ENCODE peak calls at places on chromosomes 4 and X, in five cellular contexts. D, H, M, O and Y are unnamed samples. For H3K9me3, the result is how much of the 10 kb centered on the place peaks cover.

GRCh38 chr4:89419121-89419695 is 111.6 kb upstream of the GPRIN3 start:
- DNase-seq in O (no peak), M (no peak), H (no peak), D (no peak), Y (no peak)

GRCh38 chrX:1595711-1596060 is 4.3 kb downstream of the AKAP17A start:
- DNase-seq in M (peak), D (no peak), O (no peak), H (no peak), Y (no peak)

GRCh38 chrX:40173662-40174593 is 76.2 kb upstream of the BCOR start:
- DNase-seq in H (peak), O (no peak), D (peak), M (peak), Y (peak)

GRCh38 chr4:41465135-41465761 is 72.7 kb upstream of the LIMCH1 start:
- DNase-seq in H (no peak), M (no peak), O (no peak), D (peak), Y (no peak)

GRCh38 chrX:21933077-21933476 is 7.4 kb upstream of the SMS start:
- DNase-seq in M (no peak), O (no peak), D (no peak), H (no peak), Y (no peak)

GRCh38 chr4:77355731-77356130 is 198.7 kb downstream of the CCNG2 start:
- DNase-seq in O (no peak), M (no peak), H (no peak), D (no peak), Y (no peak)

GRCh38 chr4:3389186-3389878 is 52.4 kb upstream of the HGFAC start:
- DNase-seq in O (no peak), D (no peak), H (no peak), M (no peak), Y (no peak)

GRCh38 chrX:38117485-38117884 is 103.2 kb downstream of the SRPX start:
- DNase-seq in O (no peak), D (no peak), H (no peak), M (peak), Y (no peak)

GRCh38 chrX:30702736-30703135 is 49.5 kb downstream of the GK start:
- DNase-seq in H (no peak), O (no peak), D (no peak), M (no peak), Y (no peak)

GRCh38 chr4:39528056-39528465 is 822 bp upstream of the UGDH start:
- DNase-seq in O (peak), D (peak), M (no peak), H (no peak), Y (no peak)

GRCh38 chr4:47852121-47852520 is 14.3 kb upstream of the CORIN start:
- DNase-seq in H (no peak), D (no peak), O (no peak), M (no peak), Y (no peak)

GRCh38 chr4:163679189-163679588 is 184.7 kb downstream of the TMA16 start:
- DNase-seq in H (no peak), M (no peak), O (no peak), D (no peak), Y (no peak)

GRCh38 chr4:153249199-153250154 is 45.2 kb downstream of the TRIM2 start:
- DNase-seq in M (peak), D (peak), H (no peak), O (peak), Y (peak)

GRCh38 chrX:153517941-153518834 is 746 bp downstream of the ATP2B3 start:
- DNase-seq in D (no peak), O (no peak), H (no peak), M (no peak), Y (no peak)

GRCh38 chr4:77819409-77819835 is 254 bp upstream of the CNOT6L start:
- DNase-seq in O (peak), M (no peak), D (no peak), H (no peak), Y (peak)

GRCh38 chr4:836003-836511 is 10.1 kb upstream of the CPLX1 start:
- DNase-seq in D (peak), O (no peak), H (no peak), M (no peak), Y (no peak)
- H3K9me3 ChIP-seq in D (under half), O (under half), H (under half), M (under half), Y (under half)

DNA sequence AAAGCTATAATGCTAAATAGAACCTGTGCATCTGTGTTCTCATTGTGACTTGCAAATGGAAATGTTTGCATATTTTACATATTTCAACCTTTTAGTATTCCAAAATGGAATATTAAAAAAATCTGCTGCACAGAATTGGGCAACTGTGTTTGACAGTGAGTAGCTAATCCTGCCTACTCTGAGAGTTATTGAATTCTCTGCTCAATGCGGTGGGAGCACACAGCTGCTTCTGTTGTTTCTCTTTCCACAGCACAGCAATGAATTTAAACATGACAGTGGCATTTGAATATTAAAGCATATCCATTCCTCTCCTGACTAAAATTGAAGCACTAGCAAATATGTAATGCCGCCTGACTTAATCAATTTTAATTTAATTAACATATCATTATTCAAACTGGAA is 366.6 kb downstream of the GASK1B start:
- DNase-seq in H (no peak), O (no peak), D (no peak), M (no peak), Y (no peak)
- H3K9me3 ChIP-seq in H (under half), O (under half), D (under half), M (under half), Y (under half)

GRCh38 chr4:8364141-8364540 is 76.4 kb downstream of the ACOX3 start:
- DNase-seq in D (no peak), H (no peak), M (no peak), O (no peak), Y (no peak)

GRCh38 chr4:8364848-8365350 is 75.6 kb downstream of the ACOX3 start:
- DNase-seq in M (no peak), O (no peak), H (no peak), D (peak), Y (no peak)

GRCh38 chr4:8366601-8367000 is 73.9 kb downstream of the ACOX3 start:
- DNase-seq in D (peak), M (no peak), O (no peak), H (no peak), Y (no peak)

GRCh38 chr4:8365951-8366350 is 74.6 kb downstream of the ACOX3 start:
- DNase-seq in M (no peak), O (no peak), D (no peak), H (no peak), Y (no peak)

GRCh38 chr4:8365353-8365752 is 75.2 kb downstream of the ACOX3 start:
- DNase-seq in M (no peak), D (no peak), H (no peak), O (no peak), Y (no peak)
- H3K9me3 ChIP-seq in M (under half), D (under half), H (under half), O (under half), Y (under half)

DNA sequence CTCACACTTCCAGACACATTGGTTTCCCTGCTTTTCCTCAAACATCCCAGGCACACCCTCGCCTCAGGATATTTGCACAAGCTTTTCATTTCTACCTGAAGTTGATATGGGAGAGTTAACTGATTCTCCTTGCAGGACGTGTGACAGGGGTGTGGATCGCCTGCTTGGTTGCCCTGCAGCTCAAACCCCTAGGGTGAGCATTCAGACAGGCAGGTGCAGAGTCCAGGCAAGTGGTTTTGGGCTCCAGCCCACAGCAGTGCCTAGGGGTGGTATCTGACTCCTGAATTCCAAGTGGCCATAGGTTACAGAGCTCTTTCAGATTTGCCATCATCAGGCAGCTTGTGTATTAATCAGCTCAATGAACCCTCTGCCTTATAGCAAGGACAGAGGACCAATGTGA is 1104.2 kb upstream of the IGFBP7 start:
- DNase-seq in H (no peak), O (no peak), M (no peak), D (no peak), Y (no peak)
- H3K9me3 ChIP-seq in H (under half), O (under half), M (under half), D (under half), Y (under half)

GRCh38 chrX:130027569-130027968 is 45.1 kb downstream of the BCORL1 start:
- DNase-seq in O (no peak), H (no peak), D (no peak), M (no peak), Y (no peak)

GRCh38 chrX:130024127-130024526 is 41.7 kb downstream of the BCORL1 start:
- DNase-seq in H (peak), D (peak), M (peak), O (peak), Y (peak)

GRCh38 chrX:130020661-130021324 is 38.4 kb downstream of the BCORL1 start:
- DNase-seq in D (no peak), M (no peak), H (no peak), O (no peak), Y (no peak)

GRCh38 chrX:130028196-130028595 is 45.8 kb downstream of the BCORL1 start:
- DNase-seq in H (no peak), M (peak), O (peak), D (peak), Y (peak)

GRCh38 chrX:130025256-130025655 is 42.8 kb downstream of the BCORL1 start:
- DNase-seq in H (no peak), D (no peak), M (no peak), O (no peak), Y (no peak)
- H3K9me3 ChIP-seq in H (under half), D (under half), M (under half), O (under half), Y (under half)

DNA sequence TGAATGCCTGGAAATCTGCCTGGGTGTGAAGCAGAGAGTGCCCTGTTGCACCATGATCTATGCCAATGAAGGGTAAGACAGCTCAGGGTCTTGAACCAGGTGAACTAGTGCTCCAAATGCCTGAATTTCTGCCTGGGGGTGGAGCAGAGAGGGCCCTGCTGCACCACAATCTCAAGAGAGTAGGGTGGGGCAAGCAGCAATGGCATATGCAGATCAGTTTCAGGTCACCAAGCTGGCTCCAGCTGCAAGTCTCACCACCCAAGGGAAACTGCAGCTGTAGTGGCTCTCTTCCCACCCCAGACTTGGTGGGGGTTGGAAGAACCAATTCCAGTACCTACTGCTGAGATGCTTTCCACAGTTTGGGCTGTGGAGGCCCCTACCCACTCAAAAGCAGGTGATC is 147.0 kb downstream of the SPANXN1 start:
- DNase-seq in O (no peak), D (no peak), H (no peak), M (no peak), Y (no peak)
- H3K9me3 ChIP-seq in O (under half), D (under half), H (under half), M (under half), Y (under half)

DNA sequence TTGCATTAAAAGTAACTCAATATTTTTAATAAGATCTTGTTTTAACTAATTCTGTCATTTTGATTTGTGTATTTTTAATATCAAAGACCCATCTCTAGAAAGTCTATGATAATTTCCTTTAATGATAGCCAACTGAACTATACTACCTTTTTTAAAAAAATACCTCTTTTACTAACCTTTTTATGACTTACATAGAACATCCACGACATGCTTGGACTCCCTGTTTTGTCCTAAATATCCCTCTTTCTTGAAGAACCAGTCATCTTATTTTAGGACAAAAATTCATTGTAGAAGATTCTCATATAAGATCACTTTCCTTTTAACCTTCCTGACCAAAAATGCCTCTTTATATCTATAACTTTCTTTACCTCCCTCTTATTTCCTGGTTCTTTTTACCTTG is 76.8 kb upstream of the GC start:
- DNase-seq in M (no peak), O (no peak), H (no peak), D (no peak), Y (no peak)
- H3K9me3 ChIP-seq in M (under half), O (under half), H (under half), D (under half), Y (under half)

GRCh38 chr4:162234595-162234994 is 70.8 kb upstream of the FSTL5 start:
- DNase-seq in H (no peak), O (no peak), D (no peak), M (no peak), Y (no peak)
- H3K9me3 ChIP-seq in H (under half), O (under half), D (under half), M (under half), Y (under half)

GRCh38 chrX:53031380-53031779 is 17.2 kb upstream of the GPR173 start:
- DNase-seq in H (no peak), M (no peak), O (no peak), D (no peak), Y (no peak)
- H3K9me3 ChIP-seq in H (under half), M (under half), O (under half), D (under half), Y (under half)

GRCh38 chr4:7573692-7574091 is 139.0 kb upstream of the PSAPL1 start:
- DNase-seq in O (no peak), D (no peak), M (no peak), H (no peak), Y (no peak)
- H3K9me3 ChIP-seq in O (under half), D (under half), M (under half), H (under half), Y (under half)